ENCODE peak calls at places on chromosomes 4 and X, in five cellular contexts. T is transverse colon, U is Peyer's patch, Z is cardiac muscle cell, I is lung. P is an unnamed sample.

GRCh38 chr4:174358823-174359222 is 75.1 kb downstream of the CEP44 start:
- DNase-seq in U (no peak), T (no peak), I (no peak), Z (peak; percentile 8), P (no peak)

GRCh38 chr4:83252782-83253405 is 31.7 kb downstream of the COQ2 start:
- DNase-seq in Z (peak; percentile 86), U (peak; percentile 83), I (peak; percentile 74), T (peak; percentile 89), P (peak; percentile 82)

GRCh38 chrX:86148594-86148993 is 343 bp downstream of the DACH2 start:
- DNase-seq in U (no peak), T (no peak), I (no peak), Z (no peak), P (no peak)

GRCh38 chr4:83149885-83150562 is 35.5 kb upstream of the PLAC8 start:
- DNase-seq in Z (peak; percentile 57), I (no peak), U (no peak), T (no peak), P (no peak)

GRCh38 chr4:145019346-145019745 is 78.7 kb downstream of the ANAPC10 start:
- DNase-seq in T (no peak), Z (no peak), U (no peak), I (no peak), P (no peak)

GRCh38 chr4:101693842-101694398 is 96.6 kb upstream of the BANK1 start:
- DNase-seq in U (peak; percentile 20), T (no peak), I (no peak), Z (no peak), P (no peak)

GRCh38 chr4:73945674-73946449 is 36.0 kb downstream of the PF4 start:
- DNase-seq in Z (no peak), T (no peak), I (peak; percentile 61), U (no peak), P (no peak)

GRCh38 chr4:184854673-184855072 is 28.9 kb upstream of the ACSL1 start:
- DNase-seq in I (no peak), Z (peak; percentile 42), T (peak; percentile 14), U (peak; percentile 56), P (no peak)

GRCh38 chr4:187251896-187252295 is 528.2 kb upstream of the FAT1 start:
- DNase-seq in T (no peak), U (no peak), I (no peak), Z (peak; percentile 68), P (no peak)

GRCh38 chrX:55522577-55523254 is 33.1 kb upstream of the USP51 start:
- DNase-seq in U (no peak), I (no peak), Z (no peak), T (no peak), P (no peak)

GRCh38 chr4:25484243-25484721 is 107.2 kb downstream of the ANAPC4 start:
- DNase-seq in I (no peak), Z (peak; percentile 39), T (no peak), U (no peak), P (no peak)

GRCh38 chr4:73726000-73726399 is 14.4 kb upstream of the CXCL8 start:
- DNase-seq in T (no peak), Z (peak; percentile 92), I (no peak), U (no peak), P (no peak)

GRCh38 chrX:9578083-9578779 is 113.4 kb downstream of the TBL1X start:
- DNase-seq in T (no peak), Z (peak; percentile 63), I (no peak), U (no peak), P (no peak)

GRCh38 chr4:98959411-98959810 is 30.5 kb upstream of the EIF4E start:
- DNase-seq in U (no peak), T (no peak), Z (no peak), I (no peak), P (no peak)

GRCh38 chrX:18041656-18042055 is 179.0 kb downstream of the BEND2 start:
- DNase-seq in T (no peak), Z (no peak), I (no peak), U (no peak), P (no peak)

GRCh38 chrX:139560221-139560620 is 29.7 kb downstream of the F9 start:
- DNase-seq in T (no peak), Z (peak; percentile 3), I (no peak), U (no peak), P (no peak)

GRCh38 chrX:69987691-69988090 is 62.0 kb downstream of the AWAT2 start:
- DNase-seq in Z (peak; percentile 27), T (no peak), I (no peak), U (no peak), P (no peak)

GRCh38 chr4:44927361-44928061 is 201.2 kb upstream of the GNPDA2 start:
- DNase-seq in I (no peak), U (no peak), Z (peak; percentile 60), T (no peak), P (no peak)

GRCh38 chrX:22666441-22666840 is 333.3 kb upstream of the DDX53 start:
- DNase-seq in U (no peak), T (no peak), I (no peak), Z (peak; percentile 60), P (no peak)

GRCh38 chrX:80879143-80879542 is 69.5 kb upstream of the BRWD3 start:
- DNase-seq in T (no peak), Z (no peak), I (no peak), U (no peak), P (no peak)

GRCh38 chr4:20195071-20195885 is 56.4 kb upstream of the SLIT2 start:
- DNase-seq in I (no peak), T (no peak), U (no peak), Z (peak; percentile 27), P (no peak)

GRCh38 chrX:25968920-25969319 is 169.2 kb upstream of the MAGEB18 start:
- DNase-seq in I (no peak), T (no peak), U (no peak), Z (peak; percentile 64), P (no peak)

GRCh38 chr4:56550642-56551041 is 45.1 kb downstream of the ARL9 start:
- DNase-seq in I (no peak), U (no peak), T (no peak), Z (no peak), P (no peak)
- H3K4me3 ChIP-seq in I (no peak overlapping the region), U (no peak overlapping the region), T (no peak overlapping the region), Z (no peak overlapping the region), P (no peak overlapping the region)

GRCh38 chr4:8260656-8261111 is 8.9 kb upstream of the HTRA3 start:
- DNase-seq in Z (peak; percentile 70), U (no peak), I (no peak), T (peak; percentile 39), P (no peak)

GRCh38 chr4:8257854-8258253 is 11.7 kb upstream of the HTRA3 start:
- DNase-seq in Z (no peak), T (no peak), U (no peak), I (no peak), P (no peak)

GRCh38 chr4:8255698-8256441 is 13.7 kb upstream of the HTRA3 start:
- DNase-seq in U (no peak), T (no peak), Z (peak; percentile 44), I (no peak), P (no peak)

GRCh38 chr4:8259743-8260430 is 9.7 kb upstream of the HTRA3 start:
- DNase-seq in Z (no peak), I (no peak), U (no peak), T (no peak), P (no peak)

GRCh38 chr4:8258813-8259212 is 10.7 kb upstream of the HTRA3 start:
- DNase-seq in Z (no peak), U (no peak), T (no peak), I (no peak), P (no peak)
- H3K27me3 ChIP-seq in Z (no peaks in the 10 kb centered on the region), U (no peaks in the 10 kb centered on the region), T (no peaks in the 10 kb centered on the region), I (no peaks in the 10 kb centered on the region), P (no peaks in the 10 kb centered on the region)

GRCh38 chrX:120147537-120147936 is 10.9 kb upstream of the RHOXF2 start:
- DNase-seq in T (no peak), I (no peak), Z (no peak), U (no peak), P (no peak)
- H3K4me3 ChIP-seq in T (no peak overlapping the region), I (no peak overlapping the region), Z (no peak overlapping the region), U (no peak overlapping the region), P (no peak overlapping the region)

GRCh38 chrX:13569479-13570244 is at the start of gene EGFL6:
- DNase-seq in T (no peak), Z (no peak), U (no peak), I (no peak), P (no peak)
- H3K27me3 ChIP-seq in T (peaks cover 26% of the 10 kb centered on the region), Z (peaks cover 66% of the 10 kb centered on the region), U (no peaks in the 10 kb centered on the region), I (peaks cover 8% of the 10 kb centered on the region), P (no peaks in the 10 kb centered on the region)

DNA sequence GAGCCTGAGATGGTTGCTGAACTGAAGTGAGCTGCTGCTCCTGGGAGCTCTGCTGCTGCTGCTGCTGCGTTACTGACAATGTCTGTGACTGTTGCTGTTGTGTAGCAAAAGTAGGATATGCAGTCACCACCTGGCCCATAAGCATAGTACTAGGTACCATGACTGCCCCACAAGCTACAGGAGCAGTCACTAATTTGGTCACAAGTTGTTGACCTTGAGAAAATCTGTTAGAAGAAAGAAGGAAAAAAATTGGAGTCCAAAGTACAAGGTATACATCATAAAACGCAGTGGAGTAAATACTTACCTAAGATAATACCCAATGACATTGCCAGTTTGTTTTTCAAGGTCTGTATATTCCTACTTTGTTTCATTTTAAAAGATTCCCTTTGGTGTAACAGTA is 42.6 kb downstream of the TMEM165 start:
- DNase-seq in U (no peak), T (no peak), I (no peak), Z (no peak), P (no peak)
- H3K4me3 ChIP-seq in U (no peak overlapping the region), T (no peak overlapping the region), I (no peak overlapping the region), Z (no peak overlapping the region), P (no peak overlapping the region)

DNA sequence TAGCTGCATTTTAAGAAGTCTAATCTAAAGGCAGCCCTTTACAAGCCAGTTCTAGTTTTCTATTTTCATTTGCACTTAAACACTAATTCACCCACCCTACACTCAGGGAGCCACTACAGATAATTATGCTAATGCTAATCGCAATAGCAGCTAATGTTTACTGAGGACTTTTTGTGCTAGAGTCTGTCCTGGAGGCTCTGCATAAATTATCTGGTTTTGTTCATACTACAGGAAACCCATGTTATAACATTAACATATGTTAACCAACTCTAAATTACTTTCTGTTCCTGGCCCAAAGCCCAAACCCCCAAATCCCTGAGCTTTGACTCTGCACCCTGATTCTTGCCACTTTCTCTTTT is 476 bp upstream of the RADX start:
- DNase-seq in U (no peak), T (no peak), I (no peak), Z (no peak), P (no peak)
- H3K27me3 ChIP-seq in U (no peaks in the 10 kb centered on the region), T (no peaks in the 10 kb centered on the region), I (no peaks in the 10 kb centered on the region), Z (peaks cover 59% of the 10 kb centered on the region), P (no peaks in the 10 kb centered on the region)

GRCh38 chr4:18593297-18594002 is 571.9 kb upstream of the LCORL start:
- DNase-seq in T (peak; percentile 47), U (peak; percentile 18), Z (peak; percentile 83), I (peak; percentile 45), P (no peak)
- H3K4me3 ChIP-seq in T (no peak overlapping the region), U (no peak overlapping the region), Z (no peak overlapping the region), I (no peak overlapping the region), P (no peak overlapping the region)